ENCODE peak calls at places on chromosome 13, in nine cellular contexts. L, Y, F, O, K, N, A, T and S are unnamed samples.

GRCh38 chr13:30880756-30881155 is 25.3 kb upstream of the MEDAG start:
- DNase-seq in L (no peak), Y (peak; percentile 72), F (no peak), O (no peak), K (peak; percentile 53), N (no peak), A (no peak), T (no peak), S (no peak)

GRCh38 chr13:98429081-98429480 is 147.8 kb downstream of the STK24 start:
- DNase-seq in L (no peak), Y (no peak), F (no peak), O (no peak), K (no peak), N (no peak), A (no peak), T (no peak), S (no peak)

GRCh38 chr13:108342369-108343289 is 73.1 kb downstream of the TNFSF13B start:
- DNase-seq in L (no peak), Y (no peak), F (no peak), O (no peak), K (no peak), N (peak; percentile 26), A (no peak), T (no peak), S (no peak)

GRCh38 chr13:45511310-45512147 is 46.8 kb downstream of the COG3 start:
- DNase-seq in L (no peak), Y (peak; percentile 40), F (no peak), O (peak; percentile 38), K (peak; percentile 44), N (peak; percentile 73), A (peak; percentile 19), T (no peak), S (peak; percentile 50)

GRCh38 chr13:32045963-32046785 is 14.6 kb downstream of the FRY start:
- DNase-seq in L (no peak), Y (no peak), F (no peak), O (no peak), K (no peak), N (no peak), A (peak; percentile 18), T (no peak), S (no peak)

GRCh38 chr13:26425439-26426358 is 131.8 kb upstream of the WASF3 start:
- DNase-seq in L (peak; percentile 72), Y (peak; percentile 25), F (no peak), O (no peak), K (no peak), N (no peak), A (peak; percentile 2), T (no peak), S (no peak)

GRCh38 chr13:74695021-74695800 is 561.0 kb upstream of the KLF12 start:
- DNase-seq in L (no peak), Y (no peak), F (no peak), O (no peak), K (no peak), N (no peak), A (no peak), T (no peak), S (no peak)

GRCh38 chr13:66992183-66992582 is 238.0 kb downstream of the PCDH9 start:
- DNase-seq in L (no peak), Y (no peak), F (no peak), O (no peak), K (no peak), N (no peak), A (peak; percentile 4), T (peak; percentile 26), S (no peak)

GRCh38 chr13:20991741-20992520 is 69.5 kb downstream of the LATS2 start:
- DNase-seq in L (no peak), Y (no peak), F (no peak), O (no peak), K (peak; percentile 15), N (no peak), A (no peak), T (no peak), S (no peak)

GRCh38 chr13:52128714-52129700 is at the start of gene NEK5:
- DNase-seq in L (peak; percentile 70), Y (peak; percentile 78), F (peak; percentile 22), O (peak; percentile 23), K (peak; percentile 64), N (peak; percentile 95), A (peak; percentile 78), T (no peak), S (peak; percentile 52)

GRCh38 chr13:110354209-110354627 is 47.1 kb downstream of the COL4A2 start:
- DNase-seq in L (no peak), Y (no peak), F (no peak), O (no peak), K (no peak), N (no peak), A (no peak), T (no peak), S (no peak)

GRCh38 chr13:22169473-22169872 is 498.6 kb downstream of the FGF9 start:
- DNase-seq in L (no peak), Y (no peak), F (no peak), O (no peak), K (no peak), N (no peak), A (no peak), T (no peak), S (no peak)

GRCh38 chr13:42750858-42751257 is 30.5 kb upstream of the FAM216B start:
- DNase-seq in L (no peak), Y (no peak), F (no peak), O (no peak), K (no peak), N (no peak), A (no peak), T (no peak), S (no peak)